ENCODE peak calls at places on chromosomes 5 and 9, in five cellular contexts. One of them, this sample, is unnamed.

GRCh38 chr5:5220896-5221295 is 80.8 kb downstream of the ADAMTS16 start:
- DNase-seq in testis: no peak
- DNase-seq in fibroblast of lung: no peak
- DNase-seq in colonic mucosa: no peak
- DNase-seq in right lobe of liver: no peak
- DNase-seq in this sample: no peak

GRCh38 chr5:32703957-32704356 is 7.2 kb upstream of the NPR3 start:
- DNase-seq in testis: no peak
- DNase-seq in fibroblast of lung: no peak
- DNase-seq in colonic mucosa: no peak
- DNase-seq in right lobe of liver: no peak
- DNase-seq in this sample: no peak

GRCh38 chr5:9165567-9165966 is 380.3 kb downstream of the SEMA5A start:
- DNase-seq in testis: no peak
- DNase-seq in fibroblast of lung: peak; percentile 15
- DNase-seq in colonic mucosa: no peak
- DNase-seq in right lobe of liver: no peak
- DNase-seq in this sample: no peak

GRCh38 chr5:24817966-24818365 is 173.2 kb upstream of the CDH10 start:
- DNase-seq in testis: no peak
- DNase-seq in fibroblast of lung: no peak
- DNase-seq in colonic mucosa: no peak
- DNase-seq in right lobe of liver: no peak
- DNase-seq in this sample: no peak

GRCh38 chr5:97534166-97534565 is 351.1 kb upstream of the RIOK2 start:
- DNase-seq in testis: peak; percentile 47
- DNase-seq in fibroblast of lung: peak; percentile 97
- DNase-seq in colonic mucosa: peak; percentile 36
- DNase-seq in right lobe of liver: peak; percentile 47
- DNase-seq in this sample: peak; percentile 44

GRCh38 chr9:113738506-113738897 is 137.6 kb upstream of the ZNF618 start:
- DNase-seq in testis: no peak
- DNase-seq in fibroblast of lung: no peak
- DNase-seq in colonic mucosa: no peak
- DNase-seq in right lobe of liver: no peak
- DNase-seq in this sample: no peak

GRCh38 chr5:75886706-75887105 is 169.5 kb upstream of the POC5 start:
- DNase-seq in testis: no peak
- DNase-seq in fibroblast of lung: no peak
- DNase-seq in colonic mucosa: no peak
- DNase-seq in right lobe of liver: no peak
- DNase-seq in this sample: no peak

GRCh38 chr9:110050925-110051355 is 157.0 kb downstream of the C9orf152 start:
- DNase-seq in testis: no peak
- DNase-seq in fibroblast of lung: peak; percentile 95
- DNase-seq in colonic mucosa: no peak
- DNase-seq in right lobe of liver: no peak
- DNase-seq in this sample: no peak

GRCh38 chr5:96049398-96050272 is 88.0 kb upstream of the ELL2 start:
- DNase-seq in testis: no peak
- DNase-seq in fibroblast of lung: peak; percentile 68
- DNase-seq in colonic mucosa: no peak
- DNase-seq in right lobe of liver: no peak
- DNase-seq in this sample: no peak

GRCh38 chr9:74361508-74361907 is 135.6 kb upstream of the RORB start:
- DNase-seq in testis: no peak
- DNase-seq in fibroblast of lung: no peak
- DNase-seq in colonic mucosa: no peak
- DNase-seq in right lobe of liver: no peak
- DNase-seq in this sample: no peak

GRCh38 chr9:135484460-135485277 is 5.1 kb downstream of the PPP1R26 start:
- DNase-seq in testis: no peak
- DNase-seq in fibroblast of lung: no peak
- DNase-seq in colonic mucosa: no peak
- DNase-seq in right lobe of liver: no peak
- DNase-seq in this sample: no peak

GRCh38 chr5:80193421-80193820 is 62.4 kb downstream of the SERINC5 start:
- DNase-seq in testis: no peak
- DNase-seq in fibroblast of lung: no peak
- DNase-seq in colonic mucosa: no peak
- DNase-seq in right lobe of liver: no peak
- DNase-seq in this sample: no peak

GRCh38 chr5:14593326-14594036 is 11.9 kb downstream of the OTULINL start:
- DNase-seq in testis: no peak
- DNase-seq in fibroblast of lung: no peak
- DNase-seq in colonic mucosa: no peak
- DNase-seq in right lobe of liver: no peak
- DNase-seq in this sample: no peak

GRCh38 chr5:59358497-59358896 is 535.0 kb downstream of the PDE4D start:
- DNase-seq in testis: peak; percentile 41
- DNase-seq in fibroblast of lung: peak; percentile 78
- DNase-seq in colonic mucosa: peak; percentile 29
- DNase-seq in right lobe of liver: no peak
- DNase-seq in this sample: peak; percentile 69

GRCh38 chr5:157166164-157166493 is at the start of gene GARIN3:
- DNase-seq in testis: no peak
- DNase-seq in fibroblast of lung: no peak
- DNase-seq in colonic mucosa: no peak
- DNase-seq in right lobe of liver: no peak
- DNase-seq in this sample: no peak

GRCh38 chr5:74685979-74686631 is 1.1 kb downstream of the HEXB start:
- DNase-seq in testis: peak; percentile 26
- DNase-seq in fibroblast of lung: peak; percentile 69
- DNase-seq in colonic mucosa: peak; percentile 32
- DNase-seq in right lobe of liver: no peak
- DNase-seq in this sample: no peak

GRCh38 chr5:123133438-123134100 is 44.5 kb downstream of the PRDM6 start:
- DNase-seq in testis: no peak
- DNase-seq in fibroblast of lung: peak; percentile 63
- DNase-seq in colonic mucosa: no peak
- DNase-seq in right lobe of liver: no peak
- DNase-seq in this sample: no peak

GRCh38 chr9:105405514-105406131 is 42.2 kb upstream of the FSD1L start:
- DNase-seq in testis: no peak
- DNase-seq in fibroblast of lung: no peak
- DNase-seq in colonic mucosa: no peak
- DNase-seq in right lobe of liver: no peak
- DNase-seq in this sample: peak; percentile 93

GRCh38 chr5:1255081-1255561 is 29.9 kb downstream of the SLC6A18 start:
- DNase-seq in testis: no peak
- DNase-seq in fibroblast of lung: no peak
- DNase-seq in colonic mucosa: no peak
- DNase-seq in right lobe of liver: no peak
- DNase-seq in this sample: no peak

GRCh38 chr5:36049949-36050348 is 16.7 kb downstream of the UGT3A2 start:
- DNase-seq in testis: no peak
- DNase-seq in fibroblast of lung: no peak
- DNase-seq in colonic mucosa: no peak
- DNase-seq in right lobe of liver: no peak
- DNase-seq in this sample: no peak

GRCh38 chr9:133112361-133113026 is 8.5 kb downstream of the RALGDS start:
- DNase-seq in testis: no peak
- DNase-seq in fibroblast of lung: no peak
- DNase-seq in colonic mucosa: no peak
- DNase-seq in right lobe of liver: peak; percentile 56
- DNase-seq in this sample: peak; percentile 17

GRCh38 chr5:171432581-171433351 is 13.3 kb downstream of the FGF18 start:
- DNase-seq in testis: no peak
- DNase-seq in fibroblast of lung: no peak
- DNase-seq in colonic mucosa: no peak
- DNase-seq in right lobe of liver: no peak
- DNase-seq in this sample: no peak

GRCh38 chr9:129988607-129989361 is 54.2 kb downstream of the FNBP1 start:
- DNase-seq in testis: no peak
- DNase-seq in fibroblast of lung: no peak
- DNase-seq in colonic mucosa: no peak
- DNase-seq in right lobe of liver: no peak
- DNase-seq in this sample: no peak

GRCh38 chr9:132813115-132813784 is 64.8 kb downstream of the AK8 start:
- DNase-seq in testis: no peak
- DNase-seq in fibroblast of lung: no peak
- DNase-seq in colonic mucosa: no peak
- DNase-seq in right lobe of liver: peak; percentile 33
- DNase-seq in this sample: no peak

GRCh38 chr9:72633966-72634365 is 112.6 kb downstream of the TMC1 start:
- DNase-seq in testis: no peak
- DNase-seq in fibroblast of lung: peak; percentile 31
- DNase-seq in colonic mucosa: no peak
- DNase-seq in right lobe of liver: no peak
- DNase-seq in this sample: no peak

GRCh38 chr9:98851730-98852462 is 44.4 kb downstream of the GALNT12 start:
- DNase-seq in testis: no peak
- DNase-seq in fibroblast of lung: no peak
- DNase-seq in colonic mucosa: no peak
- DNase-seq in right lobe of liver: no peak
- DNase-seq in this sample: no peak

GRCh38 chr9:88818495-88819201 is 172.6 kb upstream of the S1PR3 start:
- DNase-seq in testis: no peak
- DNase-seq in fibroblast of lung: peak; percentile 48
- DNase-seq in colonic mucosa: no peak
- DNase-seq in right lobe of liver: no peak
- DNase-seq in this sample: no peak

GRCh38 chr5:132473019-132473531 is 17.5 kb downstream of the IRF1 start:
- DNase-seq in testis: no peak
- DNase-seq in fibroblast of lung: no peak
- DNase-seq in colonic mucosa: no peak
- DNase-seq in right lobe of liver: no peak
- DNase-seq in this sample: no peak

GRCh38 chr9:87337335-87338074 is 160.2 kb upstream of the DAPK1 start:
- DNase-seq in testis: peak; percentile 46
- DNase-seq in fibroblast of lung: peak; percentile 57
- DNase-seq in colonic mucosa: no peak
- DNase-seq in right lobe of liver: peak; percentile 60
- DNase-seq in this sample: no peak

GRCh38 chr9:112570731-112571167 is 84.1 kb downstream of the KIAA1958 start:
- DNase-seq in testis: peak; percentile 84
- DNase-seq in fibroblast of lung: peak; percentile 21
- DNase-seq in colonic mucosa: peak; percentile 35
- DNase-seq in right lobe of liver: peak; percentile 85
- DNase-seq in this sample: peak; percentile 83
- H3K27ac ChIP-seq in testis: peak overlapping the region; percentile 62
- H3K27ac ChIP-seq in fibroblast of lung: no peak overlapping the region
- H3K27ac ChIP-seq in colonic mucosa: no peak overlapping the region
- H3K27ac ChIP-seq in right lobe of liver: peak overlapping the region; percentile 1
- H3K27ac ChIP-seq in this sample: peak overlapping the region; percentile 78

DNA sequence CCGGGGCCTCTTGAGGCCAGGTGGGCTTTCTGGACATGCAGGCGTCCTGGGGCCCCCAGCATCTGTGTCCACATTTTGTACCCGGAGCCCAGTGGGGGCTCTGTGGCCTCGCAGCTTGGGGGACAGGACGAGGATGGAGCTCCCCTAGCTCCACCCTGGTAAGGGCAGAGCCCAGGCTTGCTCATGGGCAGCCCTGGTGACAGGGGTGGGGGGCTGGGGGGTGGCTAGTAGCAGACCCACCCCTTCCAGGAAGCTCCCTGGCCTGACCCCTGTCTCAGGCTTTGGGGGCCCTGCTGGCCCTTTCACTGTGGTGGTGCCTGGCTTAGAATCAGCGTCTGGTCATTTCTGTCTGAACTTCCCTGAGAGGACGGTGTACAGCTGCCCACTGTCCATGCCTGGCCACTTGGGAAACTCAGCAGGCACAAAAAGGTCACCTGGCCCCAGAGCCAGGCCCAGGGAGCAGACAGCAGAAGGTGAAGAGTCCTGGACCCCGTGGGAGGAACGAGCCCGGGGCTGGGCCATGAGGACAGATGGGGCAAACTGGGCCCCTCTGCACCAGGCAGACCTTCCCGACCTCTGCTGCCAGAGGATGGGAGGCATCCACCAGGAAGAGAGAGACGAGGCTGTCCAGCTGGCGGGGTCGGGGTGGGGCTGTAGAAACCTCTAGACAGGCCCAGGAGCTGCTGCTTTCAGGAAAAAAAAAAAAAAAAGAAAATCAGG is 52.9 kb downstream of the EXD3 start:
- DNase-seq in testis: no peak
- DNase-seq in fibroblast of lung: no peak
- DNase-seq in colonic mucosa: no peak
- DNase-seq in right lobe of liver: peak; percentile 35
- DNase-seq in this sample: peak; percentile 11
- TF ChIP-seq CTCF in testis: no peak
- TF ChIP-seq CTCF in fibroblast of lung: no peak
- TF ChIP-seq CTCF in colonic mucosa: no peak
- TF ChIP-seq CTCF in right lobe of liver: no peak
- TF ChIP-seq CTCF in this sample: no peak

GRCh38 chr5:84585218-84585617 is 200.5 kb upstream of the EDIL3 start:
- DNase-seq in testis: no peak
- DNase-seq in fibroblast of lung: no peak
- DNase-seq in colonic mucosa: no peak
- DNase-seq in right lobe of liver: no peak
- DNase-seq in this sample: no peak
- H3K9me3 ChIP-seq in testis: no peaks in the 10 kb centered on the region
- H3K9me3 ChIP-seq in fibroblast of lung: no peaks in the 10 kb centered on the region
- H3K9me3 ChIP-seq in colonic mucosa: no peaks in the 10 kb centered on the region
- H3K9me3 ChIP-seq in right lobe of liver: no peaks in the 10 kb centered on the region
- H3K9me3 ChIP-seq in this sample: no peaks in the 10 kb centered on the region

DNA sequence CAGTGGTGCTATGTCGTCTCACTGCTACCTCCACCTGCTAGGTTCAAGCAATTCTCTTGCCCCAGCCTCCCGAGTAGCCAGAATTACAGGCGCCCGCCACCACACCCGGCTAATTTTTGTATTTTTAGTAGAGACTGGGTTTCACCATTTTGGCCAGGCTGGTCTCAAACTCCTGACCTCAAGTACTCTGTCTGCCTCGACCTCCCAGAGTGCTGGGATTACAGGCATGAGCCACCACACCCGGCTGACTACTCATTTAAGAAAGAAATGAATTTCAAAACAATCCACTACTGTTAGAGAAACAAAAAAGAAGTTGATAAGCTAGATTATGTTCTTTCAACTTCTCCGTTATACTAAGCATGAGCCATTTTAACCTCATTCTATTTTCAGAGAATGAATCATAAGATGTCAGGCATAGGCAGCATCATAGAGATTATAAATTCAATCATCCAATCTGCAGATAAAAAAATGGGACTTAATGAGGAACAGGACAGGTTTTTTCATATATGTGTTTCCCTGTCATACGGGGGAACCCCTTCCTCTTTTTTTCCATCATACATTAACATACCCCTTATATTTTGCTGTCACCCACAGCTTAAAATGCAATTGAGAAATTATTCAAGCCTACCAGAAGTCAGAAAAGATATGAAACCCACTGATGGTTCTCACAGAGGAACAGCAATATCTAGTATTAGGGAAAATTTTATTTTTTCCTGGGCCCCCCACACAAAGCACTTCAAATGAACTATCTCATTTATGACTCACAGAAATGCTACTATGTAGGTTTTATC is 26.5 kb upstream of the ADRB2 start:
- DNase-seq in testis: no peak
- DNase-seq in fibroblast of lung: no peak
- DNase-seq in colonic mucosa: no peak
- DNase-seq in right lobe of liver: no peak
- DNase-seq in this sample: no peak
- H3K27ac ChIP-seq in testis: no peak overlapping the region
- H3K27ac ChIP-seq in fibroblast of lung: no peak overlapping the region
- H3K27ac ChIP-seq in colonic mucosa: no peak overlapping the region
- H3K27ac ChIP-seq in right lobe of liver: no peak overlapping the region
- H3K27ac ChIP-seq in this sample: no peak overlapping the region